ENCODE peak calls at places on chromosomes 11 and 22, in eight cellular contexts. Y, R, H, K, U, T, O and B are unnamed samples.

GRCh38 chr11:9740202-9740881 is 76.5 kb downstream of the SWAP70 start:
- DNase-seq in Y (no peak), R (no peak), H (no peak), K (no peak), U (no peak), T (no peak), O (no peak), B (no peak)

GRCh38 chr11:112005422-112006094 is 19.6 kb upstream of the DLAT start:
- DNase-seq in Y (no peak), R (no peak), H (no peak), K (no peak), U (no peak), T (no peak), O (no peak), B (no peak)

GRCh38 chr22:21587803-21588611 is 20.5 kb downstream of the UBE2L3 start:
- DNase-seq in Y (no peak), R (no peak), H (no peak), K (peak), U (no peak), T (no peak), O (no peak), B (no peak)

GRCh38 chr11:95455228-95455627 is 224.2 kb upstream of the SESN3 start:
- DNase-seq in Y (no peak), R (no peak), H (no peak), K (no peak), U (no peak), T (no peak), O (no peak), B (no peak)

GRCh38 chr11:113593698-113594308 is 112.3 kb downstream of the TMPRSS5 start:
- DNase-seq in Y (no peak), R (no peak), H (no peak), K (peak), U (no peak), T (no peak), O (no peak), B (no peak)

GRCh38 chr22:29750559-29750958 is 16.2 kb downstream of the ZMAT5 start:
- DNase-seq in Y (no peak), R (no peak), H (no peak), K (no peak), U (no peak), T (no peak), O (no peak), B (no peak)

GRCh38 chr11:33801821-33802413 is 27.6 kb upstream of the FBXO3 start:
- DNase-seq in Y (peak), R (no peak), H (no peak), K (no peak), U (no peak), T (no peak), O (no peak), B (no peak)

GRCh38 chr22:19772673-19773469 is 12.3 kb downstream of the TBX1 start:
- DNase-seq in Y (no peak), R (peak), H (peak), K (no peak), U (no peak), T (no peak), O (no peak), B (no peak)

GRCh38 chr11:43577566-43578264 is 102.8 kb upstream of the HSD17B12 start:
- DNase-seq in Y (no peak), R (no peak), H (no peak), K (no peak), U (no peak), T (no peak), O (peak), B (no peak)

GRCh38 chr22:19060356-19061009 is 61.7 kb downstream of the DGCR2 start:
- DNase-seq in Y (no peak), R (peak), H (no peak), K (no peak), U (no peak), T (peak), O (no peak), B (no peak)

GRCh38 chr11:82239498-82239897 is 494.2 kb downstream of the FAM181B start:
- DNase-seq in Y (no peak), R (no peak), H (no peak), K (no peak), U (no peak), T (no peak), O (no peak), B (no peak)

DNA sequence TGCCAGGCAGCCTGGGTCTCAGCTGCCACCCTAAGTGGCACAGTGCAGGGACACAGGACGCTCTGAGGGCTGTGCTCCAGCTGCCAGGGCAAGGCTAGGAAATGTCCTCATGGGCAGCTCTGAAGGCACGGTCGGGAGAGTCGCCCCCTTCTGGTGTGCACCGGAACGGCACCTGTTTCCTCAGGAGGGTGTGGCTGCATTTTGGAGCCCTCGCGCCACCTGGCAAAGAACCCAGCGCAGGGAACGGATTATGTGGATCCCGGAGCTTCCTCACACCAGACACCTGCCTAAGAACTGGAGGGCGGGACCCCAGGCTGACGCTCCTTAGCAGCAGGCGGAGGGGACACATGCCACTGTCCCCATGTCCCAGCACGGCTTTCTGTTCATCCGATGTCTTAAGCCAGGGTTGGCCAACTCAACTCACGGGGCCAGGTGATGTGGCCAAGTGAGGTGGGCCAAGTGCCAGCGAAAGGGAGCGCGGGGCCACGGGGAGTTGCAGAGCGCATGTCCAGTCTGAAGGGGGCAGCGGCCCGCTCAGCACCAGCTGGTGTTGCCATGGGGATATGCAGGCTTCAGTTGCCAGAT is 5.1 kb upstream of the SLC22A8 start:
- DNase-seq in Y (peak), R (no peak), H (no peak), K (no peak), U (peak), T (no peak), O (no peak), B (no peak)
- TF ChIP-seq CTCF in Y (peak), R (peak), H (peak), K (peak), U (peak), T (peak), O (peak), B (no peak)

DNA sequence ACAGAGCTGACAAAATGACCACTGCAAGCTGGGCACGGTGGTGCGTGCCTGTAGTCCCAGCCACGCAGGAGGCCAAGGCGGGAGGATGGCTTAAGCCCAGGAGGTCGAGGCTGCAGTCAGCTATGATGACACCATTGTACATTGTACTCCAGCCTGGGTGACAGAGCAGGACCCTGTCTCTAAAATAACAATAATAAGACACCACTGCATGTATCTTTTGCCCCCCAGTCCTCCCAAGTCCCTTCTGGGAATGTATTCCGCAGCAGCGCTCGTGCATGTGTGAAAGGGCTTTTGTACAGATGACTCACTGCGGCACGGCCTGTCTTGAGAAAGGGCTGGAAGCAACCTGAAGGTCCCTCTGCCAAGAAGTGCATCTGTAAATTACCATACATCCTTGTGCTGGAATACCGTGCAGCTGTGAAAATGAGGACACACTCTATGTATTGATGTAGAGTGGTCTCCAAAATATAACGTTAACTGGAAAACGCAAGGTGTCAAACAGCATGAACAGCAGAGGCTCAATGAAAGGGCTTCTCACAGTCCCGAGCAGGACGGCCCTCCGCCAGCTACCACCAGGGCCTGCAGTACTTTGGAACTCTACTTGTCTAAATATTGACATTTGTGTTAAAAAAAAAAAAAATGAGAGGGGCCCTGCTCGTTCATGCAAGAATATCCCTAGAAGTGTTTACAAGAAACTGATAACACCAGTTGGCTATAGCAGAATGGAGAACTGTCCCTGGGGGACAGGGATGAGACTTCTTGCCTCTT is 9.0 kb upstream of the CDC42EP2 start:
- DNase-seq in Y (no peak), R (no peak), H (no peak), K (peak), U (no peak), T (peak), O (no peak), B (no peak)
- TF ChIP-seq CTCF in Y (no peak), R (no peak), H (no peak), K (no peak), U (no peak), T (no peak), O (no peak), B (no peak)

GRCh38 chr22:43796567-43796966 is 15.5 kb downstream of the EFCAB6 start:
- DNase-seq in Y (peak), R (no peak), H (no peak), K (peak), U (no peak), T (peak), O (peak), B (no peak)
- TF ChIP-seq CTCF in Y (peak), R (peak), H (peak), K (peak), U (peak), T (peak), O (peak), B (no peak)

GRCh38 chr11:86218125-86219081 is 26.1 kb upstream of the EED start:
- DNase-seq in Y (peak), R (peak), H (no peak), K (peak), U (peak), T (peak), O (no peak), B (peak)
- TF ChIP-seq CTCF in Y (peak), R (peak), H (peak), K (peak), U (peak), T (peak), O (peak), B (peak)

GRCh38 chr11:48108231-48109045 is 108.2 kb upstream of the OR4B1 start:
- DNase-seq in Y (no peak), R (no peak), H (no peak), K (no peak), U (no peak), T (no peak), O (peak), B (no peak)

GRCh38 chr11:48107188-48107704 is 109.4 kb upstream of the OR4B1 start:
- DNase-seq in Y (no peak), R (no peak), H (no peak), K (no peak), U (no peak), T (no peak), O (peak), B (peak)

GRCh38 chr11:48104562-48104924 is 112.1 kb upstream of the OR4B1 start:
- DNase-seq in Y (peak), R (no peak), H (no peak), K (no peak), U (no peak), T (no peak), O (no peak), B (no peak)

GRCh38 chr11:48105096-48105990 is 111.3 kb upstream of the OR4B1 start:
- DNase-seq in Y (no peak), R (no peak), H (no peak), K (no peak), U (no peak), T (no peak), O (peak), B (no peak)

GRCh38 chr11:48106166-48106565 is 110.4 kb upstream of the OR4B1 start:
- DNase-seq in Y (no peak), R (no peak), H (no peak), K (no peak), U (no peak), T (no peak), O (peak), B (no peak)
- TF ChIP-seq CTCF in Y (no peak), R (no peak), H (no peak), K (no peak), U (no peak), T (no peak), O (no peak), B (no peak)

GRCh38 chr11:69961738-69962137 is 116.4 kb upstream of the ANO1 start:
- DNase-seq in Y (no peak), R (no peak), H (no peak), K (no peak), U (no peak), T (no peak), O (no peak), B (no peak)
- TF ChIP-seq CTCF in Y (no peak), R (no peak), H (no peak), K (no peak), U (no peak), T (no peak), O (no peak), B (no peak)

DNA sequence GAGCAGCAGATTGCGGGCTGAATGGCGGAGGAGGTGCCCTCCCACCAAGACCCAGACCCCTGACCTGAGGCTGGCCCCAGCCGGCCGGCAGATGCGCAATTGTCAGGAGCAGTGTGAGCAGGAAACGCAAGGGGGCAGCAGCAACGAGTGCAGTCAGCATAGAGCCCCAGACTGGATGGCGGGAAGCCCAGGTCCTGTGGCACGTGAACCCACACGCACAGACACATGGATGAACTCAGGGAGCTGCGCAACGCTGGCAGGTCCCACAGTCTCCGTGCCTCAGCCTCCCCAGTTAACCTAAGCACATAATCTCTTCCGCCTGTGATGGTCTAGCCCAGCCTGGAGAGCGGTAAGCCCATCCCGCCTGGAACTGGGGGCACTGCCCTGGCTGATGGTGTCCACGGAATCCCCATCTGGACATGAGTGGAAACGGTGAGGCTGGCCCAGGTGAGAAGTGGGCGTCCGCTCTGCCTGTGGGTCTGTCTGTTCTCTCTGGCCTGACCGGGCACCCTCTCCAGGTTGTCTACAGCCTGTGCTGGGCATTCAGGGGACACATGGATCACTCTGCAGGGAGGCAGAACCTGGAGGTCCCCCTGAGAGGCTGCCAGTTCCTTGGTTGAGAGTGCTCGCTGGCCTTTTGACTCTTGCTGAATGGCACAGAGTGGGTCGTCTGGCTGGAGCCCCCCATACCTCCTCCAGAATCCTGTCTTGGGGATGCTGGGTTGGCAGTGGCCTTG is 626 bp upstream of the TBX10 start:
- DNase-seq in Y (peak), R (peak), H (peak), K (peak), U (peak), T (peak), O (peak), B (peak)
- TF ChIP-seq CTCF in Y (peak), R (peak), H (peak), K (peak), U (peak), T (peak), O (peak), B (peak)